ENCODE peak calls at places on chromosome 15, in nine cellular contexts. U, E, J, B, L, X, C, I and T are unnamed samples. For H3K36me3, the result is how much of the 10 kb centered on the place peaks cover.

GRCh38 chr15:74959643-74959939 is 3.0 kb upstream of the RPP25 start:
- DNase-seq in U (no peak), E (no peak), J (no peak), B (no peak), L (no peak), X (no peak), C (no peak), I (no peak), T (no peak)

GRCh38 chr15:101368086-101368780 is 73.2 kb upstream of the SNRPA1 start:
- DNase-seq in U (no peak), E (peak), J (no peak), B (no peak), L (no peak), X (no peak), C (no peak), I (no peak), T (no peak)

GRCh38 chr15:62647195-62647865 is 395.2 kb upstream of the TPM1 start:
- DNase-seq in U (peak), E (no peak), J (no peak), B (peak), L (peak), X (no peak), C (no peak), I (no peak), T (no peak)

GRCh38 chr15:100011235-100011634 is 278.0 kb upstream of the LYSMD4 start:
- DNase-seq in U (no peak), E (no peak), J (no peak), B (no peak), L (no peak), X (no peak), C (no peak), I (no peak), T (no peak)

GRCh38 chr15:101255066-101255415 is 3.2 kb upstream of the CHSY1 start:
- DNase-seq in U (no peak), E (no peak), J (no peak), B (no peak), L (no peak), X (no peak), C (no peak), I (no peak), T (no peak)

GRCh38 chr15:51904931-51905330 is 66.6 kb downstream of the LEO1 start:
- DNase-seq in U (no peak), E (no peak), J (no peak), B (no peak), L (no peak), X (no peak), C (no peak), I (no peak), T (no peak)

GRCh38 chr15:61598655-61599054 is 369.6 kb upstream of the RORA start:
- DNase-seq in U (no peak), E (no peak), J (no peak), B (no peak), L (no peak), X (no peak), C (no peak), I (no peak), T (no peak)

GRCh38 chr15:70569718-70570231 is 193.6 kb downstream of the UACA start:
- DNase-seq in U (no peak), E (no peak), J (no peak), B (no peak), L (peak), X (no peak), C (no peak), I (no peak), T (no peak)

GRCh38 chr15:43270676-43271306 is 4.1 kb upstream of the TGM5 start:
- DNase-seq in U (peak), E (no peak), J (no peak), B (no peak), L (no peak), X (no peak), C (no peak), I (no peak), T (no peak)

GRCh38 chr15:63985221-63986184 is 60.8 kb downstream of the DAPK2 start:
- DNase-seq in U (no peak), E (peak), J (no peak), B (no peak), L (no peak), X (no peak), C (peak), I (no peak), T (no peak)

GRCh38 chr15:87736921-87737389 is 519.6 kb downstream of the NTRK3 start:
- DNase-seq in U (peak), E (no peak), J (no peak), B (no peak), L (no peak), X (no peak), C (no peak), I (no peak), T (no peak)

GRCh38 chr15:75307778-75308390 is 25.2 kb downstream of the GOLGA6D start:
- DNase-seq in U (peak), E (no peak), J (peak), B (peak), L (peak), X (no peak), C (no peak), I (no peak), T (peak)

GRCh38 chr15:90420488-90420850 is 32.4 kb downstream of the IQGAP1 start:
- DNase-seq in U (no peak), E (no peak), J (no peak), B (no peak), L (no peak), X (no peak), C (no peak), I (no peak), T (no peak)

GRCh38 chr15:65212097-65212496 is 824 bp upstream of the CILP start:
- DNase-seq in U (no peak), E (no peak), J (no peak), B (peak), L (no peak), X (no peak), C (no peak), I (no peak), T (peak)

GRCh38 chr15:96497951-96498350 is 167.5 kb downstream of the NR2F2 start:
- DNase-seq in U (no peak), E (no peak), J (no peak), B (no peak), L (no peak), X (no peak), C (no peak), I (no peak), T (no peak)

GRCh38 chr15:68209735-68210408 is 4.7 kb upstream of the CALML4 start:
- DNase-seq in U (no peak), E (no peak), J (no peak), B (no peak), L (no peak), X (no peak), C (no peak), I (no peak), T (no peak)

GRCh38 chr15:22968356-22968755 is 11.8 kb downstream of the CYFIP1 start:
- DNase-seq in U (no peak), E (no peak), J (no peak), B (no peak), L (peak), X (no peak), C (no peak), I (no peak), T (no peak)

DNA sequence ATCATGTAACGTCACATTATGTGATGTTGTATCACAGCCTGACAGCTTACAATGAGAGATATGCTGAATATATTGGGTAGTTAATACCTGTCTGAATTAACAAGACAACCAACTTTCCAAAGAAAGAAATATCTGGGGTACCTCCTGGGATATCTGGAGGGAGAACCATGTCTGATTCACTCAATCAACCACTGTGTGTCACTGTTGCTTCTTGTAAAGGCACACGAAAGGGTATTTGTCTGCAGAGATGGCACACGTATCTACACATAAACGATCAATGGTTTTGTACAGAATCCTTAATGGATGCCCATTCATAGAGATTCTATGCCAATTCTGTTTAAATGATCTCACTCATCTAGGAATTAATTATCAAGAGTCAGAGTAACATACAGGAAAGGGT is 252.1 kb upstream of the TMCO5A start:
- DNase-seq in U (no peak), E (no peak), J (no peak), B (peak), L (peak), X (no peak), C (no peak), I (no peak), T (peak)
- TF ChIP-seq CTCF in U (peak), E (no peak), J (peak), B (peak), L (peak), X (no peak), C (no peak), I (no peak), T (peak)

GRCh38 chr15:89088605-89089315 is 504 bp downstream of the ABHD2 start:
- DNase-seq in U (peak), E (peak), J (no peak), B (no peak), L (no peak), X (no peak), C (no peak), I (no peak), T (no peak)

GRCh38 chr15:89091667-89092220 is 3.5 kb downstream of the ABHD2 start:
- DNase-seq in U (no peak), E (no peak), J (no peak), B (no peak), L (no peak), X (no peak), C (no peak), I (no peak), T (no peak)

GRCh38 chr15:89090791-89091666 is 2.8 kb downstream of the ABHD2 start:
- DNase-seq in U (peak), E (peak), J (no peak), B (peak), L (peak), X (no peak), C (peak), I (peak), T (no peak)

GRCh38 chr15:89087830-89088604 is at the start of gene ABHD2:
- DNase-seq in U (peak), E (peak), J (peak), B (peak), L (peak), X (peak), C (peak), I (peak), T (peak)

DNA sequence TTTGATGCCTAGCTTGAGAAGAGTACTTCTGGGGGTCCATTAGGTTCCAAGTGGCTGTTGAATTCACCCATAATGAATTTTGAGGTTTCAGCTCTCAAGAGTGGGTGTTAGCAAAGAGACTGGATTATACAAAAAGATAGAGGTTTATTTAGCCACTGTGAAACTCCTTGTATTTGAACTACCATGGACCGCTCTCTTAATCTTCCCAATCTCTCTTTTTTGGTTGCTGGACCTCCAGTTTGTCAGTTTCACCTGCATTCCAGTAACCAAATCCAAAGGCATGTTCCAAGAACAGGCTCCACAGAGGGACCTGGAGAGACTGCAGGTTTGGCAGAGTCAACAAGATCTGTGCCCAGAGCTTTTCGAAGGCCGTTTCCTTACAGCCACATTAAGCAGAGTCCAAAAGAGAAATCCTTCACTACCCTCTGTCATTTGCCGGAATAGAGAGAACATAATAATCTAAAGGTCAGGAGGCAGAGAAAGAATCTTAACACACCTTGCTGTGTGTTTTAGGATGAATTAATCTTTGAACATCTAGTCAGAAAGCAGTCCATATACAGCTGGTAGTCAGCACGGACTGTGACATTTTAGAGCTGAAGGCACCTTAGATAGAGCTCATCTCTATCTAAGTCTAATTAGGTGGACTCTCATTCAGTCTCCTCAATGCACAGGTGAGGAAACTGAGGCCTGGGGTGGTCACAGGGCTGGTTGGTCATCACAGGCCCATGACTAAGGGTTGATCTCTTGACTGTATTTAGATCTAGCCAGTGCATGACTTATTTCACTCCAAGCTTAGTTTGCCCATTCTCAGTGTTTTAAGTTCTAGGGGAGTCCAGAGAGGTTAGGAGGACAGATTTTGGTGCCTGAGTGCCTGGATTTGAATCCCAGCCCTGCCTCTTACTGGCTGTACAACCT is 1.3 kb downstream of the ABHD2 start:
- DNase-seq in U (no peak), E (no peak), J (no peak), B (no peak), L (no peak), X (no peak), C (no peak), I (no peak), T (no peak)
- H3K4me3 ChIP-seq in U (peak), E (peak), J (peak), B (peak), L (peak), X (peak), C (peak), I (peak), T (peak)

GRCh38 chr15:59140422-59141226 is 35.7 kb downstream of the CCNB2 start:
- DNase-seq in U (no peak), E (no peak), J (no peak), B (no peak), L (no peak), X (no peak), C (no peak), I (no peak), T (no peak)
- H3K36me3 ChIP-seq in U (under half), E (under half), J (under half), B (under half), L (half or more), X (under half), C (under half), I (under half), T (under half)

GRCh38 chr15:82134426-82134825 is 88.6 kb upstream of the MEX3B start:
- DNase-seq in U (no peak), E (no peak), J (no peak), B (no peak), L (no peak), X (no peak), C (no peak), I (no peak), T (no peak)
- TF ChIP-seq CTCF in U (no peak), E (no peak), J (no peak), B (no peak), L (no peak), X (no peak), C (no peak), I (no peak), T (no peak)

DNA sequence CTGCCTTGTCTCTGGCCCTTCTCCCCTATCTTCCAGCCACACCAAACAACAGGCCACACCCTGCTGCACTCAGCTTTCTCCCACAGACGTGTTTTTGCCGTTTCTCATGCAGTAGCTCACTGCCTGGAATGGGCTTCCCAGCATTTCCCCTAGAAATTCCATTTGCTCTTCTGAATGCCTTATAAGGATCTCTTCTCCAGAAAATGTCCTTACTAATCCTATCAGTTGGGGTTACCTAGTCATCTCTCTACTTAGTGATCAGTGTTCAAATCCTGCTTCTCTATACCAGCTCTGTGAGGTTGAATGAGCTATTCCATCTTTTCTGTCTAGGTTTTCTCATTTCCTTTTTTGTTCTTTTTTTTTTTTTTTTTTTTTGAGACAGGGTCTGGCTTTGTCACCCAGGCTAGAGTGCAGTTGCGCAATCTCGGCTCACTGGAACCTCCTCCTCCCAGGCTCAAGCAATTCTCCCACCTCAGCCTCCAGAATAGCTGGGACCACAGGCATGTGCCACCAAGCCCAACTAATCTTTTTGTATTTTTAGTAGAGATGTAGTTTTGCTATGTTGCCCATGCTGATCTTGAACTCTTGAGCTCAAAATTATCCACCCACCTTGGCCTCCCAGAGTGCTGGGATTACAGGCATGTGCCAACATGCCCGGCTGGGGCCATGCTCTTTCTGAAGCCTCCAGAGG is 98.2 kb upstream of the CHD2 start:
- DNase-seq in U (no peak), E (no peak), J (no peak), B (no peak), L (peak), X (no peak), C (no peak), I (peak), T (no peak)
- H3K4me3 ChIP-seq in U (no peak), E (no peak), J (no peak), B (no peak), L (no peak), X (no peak), C (peak), I (no peak), T (no peak)

GRCh38 chr15:93018574-93018973 is 70.4 kb downstream of the RGMA start:
- DNase-seq in U (no peak), E (no peak), J (no peak), B (peak), L (no peak), X (no peak), C (no peak), I (no peak), T (peak)

GRCh38 chr15:93020976-93021772 is 67.8 kb downstream of the RGMA start:
- DNase-seq in U (peak), E (no peak), J (no peak), B (no peak), L (no peak), X (no peak), C (no peak), I (no peak), T (no peak)

GRCh38 chr15:93019091-93019490 is 69.9 kb downstream of the RGMA start:
- DNase-seq in U (no peak), E (no peak), J (no peak), B (no peak), L (no peak), X (no peak), C (no peak), I (no peak), T (no peak)

GRCh38 chr15:93017521-93017920 is 71.5 kb downstream of the RGMA start:
- DNase-seq in U (no peak), E (no peak), J (no peak), B (no peak), L (no peak), X (no peak), C (no peak), I (no peak), T (no peak)

DNA sequence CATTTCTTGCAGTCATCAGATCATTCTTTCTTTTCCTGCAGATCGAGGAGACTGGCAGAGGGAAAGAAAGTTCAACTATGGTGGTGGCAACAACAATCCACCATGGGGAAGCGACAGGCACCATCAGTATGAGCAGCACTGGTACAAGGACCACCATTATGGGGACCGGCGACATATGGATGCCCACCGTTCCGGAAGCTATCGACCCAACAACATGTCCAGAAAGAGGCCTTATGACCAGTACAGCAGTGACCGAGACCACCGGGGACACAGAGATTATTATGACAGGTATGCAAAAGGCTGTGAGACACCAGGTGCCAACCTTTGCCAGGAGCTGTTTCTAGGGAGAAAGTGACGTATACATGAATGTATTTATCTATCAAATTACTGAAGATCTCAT is 69.0 kb downstream of the RGMA start:
- DNase-seq in U (no peak), E (no peak), J (no peak), B (no peak), L (no peak), X (no peak), C (no peak), I (no peak), T (no peak)
- H3K36me3 ChIP-seq in U (under half), E (half or more), J (half or more), B (half or more), L (half or more), X (half or more), C (half or more), I (under half), T (under half)

DNA sequence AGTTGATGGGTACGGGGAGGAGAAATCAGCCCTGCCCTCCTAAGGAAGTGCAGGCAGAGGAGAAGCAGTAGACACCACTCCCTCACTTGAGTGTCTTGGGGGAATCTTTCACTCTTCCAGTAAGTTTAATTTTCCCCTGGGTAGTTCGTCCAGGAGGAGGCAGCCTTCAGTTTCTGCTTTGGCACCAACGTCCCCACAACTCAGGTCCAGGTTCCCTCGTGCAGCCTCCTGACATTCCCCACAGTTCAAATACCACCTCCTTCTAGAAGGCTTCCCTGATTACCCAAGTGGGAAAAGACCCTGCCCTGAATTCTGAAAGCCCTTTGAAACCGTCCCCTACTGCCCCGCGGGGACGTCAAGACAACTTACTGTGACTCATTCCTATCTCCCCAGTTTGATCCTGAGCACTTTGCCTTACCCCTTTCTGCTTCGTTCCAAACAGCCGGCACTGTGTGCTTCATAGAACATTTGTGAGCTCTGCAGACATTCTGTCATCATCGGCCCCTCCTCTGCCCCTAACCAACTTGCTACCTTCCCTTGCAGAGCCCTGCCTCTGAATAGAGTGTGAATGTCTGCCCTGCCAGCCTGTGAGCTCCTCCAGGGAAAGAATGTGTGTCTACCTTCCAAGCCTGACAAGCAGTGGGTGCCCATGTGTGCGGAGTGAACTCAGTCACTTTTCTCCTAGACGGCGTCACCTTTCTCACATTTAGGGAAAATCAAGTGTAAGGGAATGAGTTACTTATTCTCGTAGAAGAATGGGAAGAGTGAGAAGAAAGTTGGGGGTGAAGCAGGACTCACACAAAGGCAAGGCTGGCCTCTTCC is 14.5 kb upstream of the SRP14 start:
- DNase-seq in U (no peak), E (no peak), J (no peak), B (no peak), L (no peak), X (no peak), C (no peak), I (no peak), T (no peak)
- TF ChIP-seq CTCF in U (no peak), E (no peak), J (no peak), B (peak), L (peak), X (no peak), C (no peak), I (no peak), T (no peak)

GRCh38 chr15:98773616-98774015 is 125.3 kb downstream of the IGF1R start:
- DNase-seq in U (no peak), E (no peak), J (no peak), B (no peak), L (no peak), X (no peak), C (no peak), I (no peak), T (no peak)
- H3K4me3 ChIP-seq in U (no peak), E (no peak), J (no peak), B (no peak), L (no peak), X (no peak), C (no peak), I (no peak), T (no peak)